ENCODE peak calls at places on chromosomes 16 and 17, in nine cellular contexts. O is kidney epithelial cell; L is OCI-LY7; P is iPS DF 6.9; Q is CD8-positive, alpha-beta T cell; S is SJSA1; X is psoas muscle; N is effector memory CD4-positive, alpha-beta T cell; B is AG04450. C is an unnamed sample.
A peak's percentile ranks its signal among the peaks of the same experiment; 100 is the strongest.

GRCh38 chr16:27426423-27427408 is 24.7 kb downstream of the IL21R start:
- DNase-seq in O (peak; percentile 94), L (peak; percentile 94), P (no peak), Q (peak; percentile 67), S (peak; percentile 53), X (no peak), N (peak; percentile 57), B (peak; percentile 71), C (peak; percentile 43)

GRCh38 chr16:77555781-77556180 is 120.9 kb upstream of the ADAMTS18 start:
- DNase-seq in O (no peak), L (no peak), P (no peak), Q (no peak), S (no peak), X (no peak), N (no peak), B (no peak), C (no peak)

GRCh38 chr16:57949013-57949412 is 21.9 kb downstream of the CNGB1 start:
- DNase-seq in O (no peak), L (no peak), P (peak; percentile 16), Q (no peak), S (no peak), X (no peak), N (no peak), B (no peak), C (no peak)

GRCh38 chr16:75064403-75065148 is 52.0 kb downstream of the LDHD start:
- DNase-seq in O (no peak), L (no peak), P (no peak), Q (no peak), S (no peak), X (no peak), N (no peak), B (no peak), C (no peak)

GRCh38 chr17:19958023-19958422 is 19.6 kb downstream of the AKAP10 start:
- DNase-seq in O (peak; percentile 94), L (no peak), P (no peak), Q (no peak), S (peak; percentile 85), X (no peak), N (no peak), B (peak; percentile 76), C (no peak)

GRCh38 chr17:43822566-43823190 is 10.3 kb downstream of the MPP3 start:
- DNase-seq in O (no peak), L (no peak), P (no peak), Q (no peak), S (no peak), X (no peak), N (no peak), B (no peak), C (peak; percentile 55)

GRCh38 chr16:77951788-77952187 is 70.6 kb upstream of the CLEC3A start:
- DNase-seq in O (no peak), L (peak; percentile 33), P (no peak), Q (no peak), S (no peak), X (no peak), N (no peak), B (no peak), C (no peak)

GRCh38 chr17:15398291-15398690 is 56.9 kb upstream of the TEKT3 start:
- DNase-seq in O (no peak), L (no peak), P (no peak), Q (no peak), S (peak; percentile 52), X (no peak), N (no peak), B (no peak), C (no peak)

GRCh38 chr17:9003355-9004131 is 17.8 kb upstream of the NTN1 start:
- DNase-seq in O (no peak), L (no peak), P (no peak), Q (no peak), S (no peak), X (no peak), N (no peak), B (no peak), C (no peak)

GRCh38 chr16:354286-354881 is 1.9 kb upstream of the AXIN1 start:
- DNase-seq in O (no peak), L (no peak), P (no peak), Q (no peak), S (no peak), X (peak; percentile 50), N (no peak), B (no peak), C (peak; percentile 68)

GRCh38 chr17:7250655-7251329 is 742 bp downstream of the CTDNEP1 start:
- DNase-seq in O (no peak), L (no peak), P (no peak), Q (no peak), S (no peak), X (no peak), N (no peak), B (no peak), C (no peak)

GRCh38 chr16:56788435-56788834 is 58.5 kb downstream of the NUP93 start:
- DNase-seq in O (no peak), L (no peak), P (no peak), Q (no peak), S (no peak), X (no peak), N (no peak), B (no peak), C (no peak)

GRCh38 chr16:21283521-21284289 is 5.6 kb upstream of the CRYM start:
- DNase-seq in O (no peak), L (no peak), P (no peak), Q (no peak), S (no peak), X (peak; percentile 49), N (no peak), B (no peak), C (peak; percentile 75)

GRCh38 chr16:88790312-88791150 is 5.5 kb upstream of the PIEZO1 start:
- DNase-seq in O (no peak), L (peak; percentile 62), P (no peak), Q (peak; percentile 55), S (no peak), X (peak; percentile 61), N (peak; percentile 43), B (no peak), C (no peak)

GRCh38 chr16:75096730-75097129 is 19.9 kb downstream of the LDHD start:
- DNase-seq in O (no peak), L (no peak), P (peak; percentile 82), Q (no peak), S (no peak), X (no peak), N (no peak), B (no peak), C (no peak)

GRCh38 chr17:82416264-82416663 is 1.9 kb upstream of the HEXD start:
- DNase-seq in O (no peak), L (no peak), P (no peak), Q (no peak), S (no peak), X (no peak), N (no peak), B (no peak), C (no peak)
- H3K4me3 ChIP-seq in O (no peak overlapping the region), L (no peak overlapping the region), P (no peak overlapping the region), Q (no peak overlapping the region), S (no peak overlapping the region), X (no peak overlapping the region), N (no peak overlapping the region), B (no peak overlapping the region), C (no peak overlapping the region)

DNA sequence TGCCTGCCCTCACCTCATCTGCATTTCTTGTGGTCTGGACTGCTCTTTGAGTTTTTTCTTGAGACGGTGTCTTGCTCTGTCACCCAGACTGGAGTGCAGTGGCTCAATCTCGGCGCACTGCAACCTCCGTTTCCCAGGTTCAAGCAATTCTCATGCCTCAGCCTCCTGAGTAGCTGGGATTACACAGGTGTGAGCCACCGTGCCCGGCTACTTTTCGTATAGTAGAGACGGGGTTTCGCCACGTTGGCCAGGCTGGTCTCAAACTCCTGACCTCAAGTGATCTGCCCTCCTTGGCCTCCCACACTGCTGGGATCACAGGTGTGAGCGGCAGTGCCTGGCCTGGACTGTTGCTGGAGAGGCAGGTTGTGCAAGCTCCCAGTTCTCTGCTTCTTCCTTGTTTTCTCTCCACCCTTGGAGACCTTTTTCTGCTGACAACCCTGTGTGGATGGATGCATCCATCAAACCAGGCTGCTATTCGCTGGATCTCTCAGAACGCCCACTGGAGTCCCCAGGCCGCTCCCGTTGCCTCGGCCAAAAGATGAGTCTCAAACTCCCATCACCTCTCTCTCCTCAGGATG is 22.7 kb upstream of the DBNDD1 start:
- DNase-seq in O (no peak), L (no peak), P (no peak), Q (no peak), S (no peak), X (peak; percentile 32), N (no peak), B (no peak), C (no peak)
- H3K4me3 ChIP-seq in O (no peak overlapping the region), L (no peak overlapping the region), P (no peak overlapping the region), Q (no peak overlapping the region), S (no peak overlapping the region), X (no peak overlapping the region), N (no peak overlapping the region), B (no peak overlapping the region), C (no peak overlapping the region)

GRCh38 chr17:74454197-74455024 is 12.0 kb upstream of the CD300A start:
- DNase-seq in O (no peak), L (peak; percentile 48), P (no peak), Q (no peak), S (peak; percentile 92), X (peak; percentile 96), N (no peak), B (peak; percentile 4), C (peak; percentile 95)

GRCh38 chr17:74457146-74457819 is 9.2 kb upstream of the CD300A start:
- DNase-seq in O (no peak), L (peak; percentile 88), P (no peak), Q (peak; percentile 56), S (peak; percentile 76), X (peak; percentile 91), N (peak; percentile 46), B (peak; percentile 11), C (peak; percentile 88)

GRCh38 chr17:74452841-74453661 is 13.4 kb upstream of the CD300A start:
- DNase-seq in O (no peak), L (no peak), P (no peak), Q (no peak), S (no peak), X (no peak), N (no peak), B (no peak), C (no peak)

GRCh38 chr17:74453665-74454196 is 12.7 kb upstream of the CD300A start:
- DNase-seq in O (no peak), L (peak; percentile 93), P (no peak), Q (peak; percentile 56), S (no peak), X (no peak), N (peak; percentile 47), B (no peak), C (no peak)

GRCh38 chr17:74455025-74455585 is 11.3 kb upstream of the CD300A start:
- DNase-seq in O (no peak), L (peak; percentile 92), P (no peak), Q (no peak), S (no peak), X (no peak), N (no peak), B (no peak), C (no peak)
- H3K4me3 ChIP-seq in O (no peak overlapping the region), L (peak overlapping the region; percentile 60), P (no peak overlapping the region), Q (no peak overlapping the region), S (no peak overlapping the region), X (no peak overlapping the region), N (no peak overlapping the region), B (no peak overlapping the region), C (no peak overlapping the region)

DNA sequence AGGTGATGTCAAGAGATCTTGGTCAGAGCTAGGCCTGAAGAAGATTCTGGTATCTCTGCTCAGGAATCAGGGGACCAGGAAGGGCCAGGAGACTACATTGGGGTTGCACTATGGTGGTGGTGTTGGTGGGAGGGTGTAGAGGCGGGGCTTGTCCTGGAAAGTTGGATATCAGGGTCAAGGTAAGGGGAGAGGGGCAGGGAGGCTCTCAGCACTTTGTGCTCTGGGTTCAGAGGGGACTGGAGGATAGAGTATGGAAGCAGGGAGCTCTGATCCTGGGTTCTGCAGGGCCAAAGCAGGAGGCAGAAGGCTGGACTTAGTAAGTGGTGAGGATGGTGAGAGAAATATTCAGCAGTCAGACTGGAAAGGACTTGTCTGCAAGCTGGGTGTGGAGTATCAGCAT is 3.0 kb downstream of the NOL3 start:
- DNase-seq in O (no peak), L (no peak), P (no peak), Q (no peak), S (no peak), X (no peak), N (no peak), B (no peak), C (no peak)
- H3K4me3 ChIP-seq in O (peak overlapping the region; percentile 31), L (no peak overlapping the region), P (no peak overlapping the region), Q (no peak overlapping the region), S (peak overlapping the region; percentile 37), X (peak overlapping the region; percentile 67), N (no peak overlapping the region), B (no peak overlapping the region), C (no peak overlapping the region)

C was measured in sigmoid colon.